ENCODE peak calls at places on chromosomes 16 and 17, in nine cellular contexts. M, K, P, I, W, Q, S, T and O are unnamed samples.

GRCh38 chr16:8512941-8513624 is 77.2 kb downstream of the TMEM114 start:
- DNase-seq in P (no peak), W (no peak), K (no peak), S (no peak), M (no peak), I (no peak), Q (no peak), T (no peak), O (no peak)

GRCh38 chr17:3870871-3871306 is 22.0 kb downstream of the CAMKK1 start:
- DNase-seq in W (no peak), I (no peak), T (no peak), P (no peak), Q (peak), K (no peak), S (no peak), M (no peak), O (no peak)

GRCh38 chr17:70288540-70289290 is 119.4 kb downstream of the KCNJ2 start:
- DNase-seq in P (no peak), Q (no peak), K (no peak), S (no peak), W (no peak), T (no peak), M (no peak), I (no peak), O (no peak)

GRCh38 chr17:7072406-7072805 is 7.6 kb downstream of the CLEC10A start:
- DNase-seq in I (no peak), T (no peak), S (no peak), K (no peak), M (no peak), W (no peak), P (no peak), Q (no peak), O (no peak)

GRCh38 chr17:80938556-80938955 is 53.1 kb upstream of the CHMP6 start:
- DNase-seq in P (peak), K (peak), Q (no peak), T (no peak), W (no peak), I (no peak), M (peak), S (no peak), O (no peak)

GRCh38 chr17:18059283-18059682 is 20.1 kb downstream of the GID4 start:
- DNase-seq in T (no peak), P (no peak), Q (no peak), K (no peak), I (no peak), W (no peak), M (no peak), S (no peak), O (no peak)

GRCh38 chr16:72961115-72961832 is 86.7 kb downstream of the ZFHX3 start:
- DNase-seq in P (no peak), W (no peak), I (no peak), M (peak), S (no peak), T (no peak), Q (peak), K (no peak), O (peak)

GRCh38 chr17:29016635-29017034 is 10.8 kb upstream of the SEZ6 start:
- DNase-seq in K (no peak), S (no peak), P (no peak), T (no peak), Q (no peak), M (no peak), W (no peak), I (no peak), O (no peak)

GRCh38 chr17:50110591-50111349 is 15.6 kb downstream of the PDK2 start:
- DNase-seq in W (no peak), P (no peak), T (no peak), M (peak), Q (no peak), K (no peak), I (no peak), S (no peak), O (no peak)

GRCh38 chr17:65268832-65269231 is 131.7 kb downstream of the RGS9 start:
- DNase-seq in T (no peak), Q (peak), K (no peak), P (no peak), W (no peak), S (no peak), M (no peak), I (no peak), O (no peak)

GRCh38 chr16:63890072-63890471 is 1231.8 kb downstream of the CDH11 start:
- DNase-seq in Q (peak), I (no peak), P (no peak), M (no peak), S (no peak), T (no peak), W (no peak), K (no peak), O (no peak)

GRCh38 chr16:1048442-1049112 is 24.0 kb upstream of the SSTR5 start:
- DNase-seq in S (no peak), P (no peak), K (no peak), Q (peak), W (peak), T (peak), M (no peak), I (no peak), O (peak)

GRCh38 chr17:73228748-73229236 is 32.9 kb downstream of the CPSF4L start:
- DNase-seq in W (peak), M (peak), S (no peak), T (no peak), I (no peak), Q (peak), P (no peak), K (peak), O (no peak)

GRCh38 chr17:47898246-47898645 is 2.2 kb downstream of the SP2 start:
- DNase-seq in T (no peak), I (no peak), M (no peak), P (no peak), K (no peak), Q (no peak), W (no peak), S (no peak), O (no peak)

GRCh38 chr16:89241187-89242003 is 23.9 kb downstream of the ZNF778 start:
- DNase-seq in T (peak), I (peak), K (peak), W (peak), P (peak), S (peak), Q (peak), M (peak), O (no peak)

GRCh38 chr16:84597518-84598390 is 20.1 kb downstream of the COTL1 start:
- DNase-seq in P (no peak), T (no peak), Q (no peak), W (no peak), S (no peak), K (no peak), I (no peak), M (no peak), O (no peak)

GRCh38 chr17:71727723-71728122 is 393.1 kb upstream of the SOX9 start:
- DNase-seq in Q (no peak), P (no peak), S (no peak), W (no peak), T (no peak), M (no peak), I (no peak), K (no peak), O (no peak)